ENCODE peak calls at places on chromosomes 16 and 17, in six cellular contexts. Q is left lung, Y is prostate gland, J is fibroblast of lung, N is heart right ventricle, I is colonic mucosa. E is an unnamed sample.

GRCh38 chr17:18377437-18378204 is at the start of gene EVPLL:
- DNase-seq in Q (peak), N (no peak), I (peak), J (peak), Y (peak), E (peak)

GRCh38 chr17:57999496-58000017 is 7.5 kb downstream of the SRSF1 start:
- DNase-seq in Q (no peak), Y (peak), I (no peak), J (peak), N (no peak), E (no peak)

GRCh38 chr16:2692948-2693651 is 10.8 kb downstream of the KCTD5 start:
- DNase-seq in Y (no peak), Q (peak), N (no peak), J (peak), I (no peak), E (no peak)

GRCh38 chr17:19510903-19511302 is 22.8 kb upstream of the SLC47A1 start:
- DNase-seq in I (no peak), J (no peak), N (no peak), Q (no peak), Y (no peak), E (no peak)

GRCh38 chr17:64357191-64357981 is 33.3 kb downstream of the PECAM1 start:
- DNase-seq in Q (peak), Y (no peak), I (peak), N (peak), J (peak), E (no peak)

GRCh38 chr17:38330941-38331411 is 12.8 kb downstream of the GPR179 start:
- DNase-seq in Q (peak), I (no peak), J (no peak), N (no peak), Y (no peak), E (no peak)

GRCh38 chr16:49598386-49599170 is 225.0 kb downstream of the C16orf78 start:
- DNase-seq in J (no peak), I (no peak), N (no peak), Y (no peak), Q (no peak), E (no peak)

GRCh38 chr17:21239680-21240374 is 13.4 kb downstream of the NATD1 start:
- DNase-seq in J (peak), Y (no peak), Q (no peak), I (no peak), N (no peak), E (no peak)

GRCh38 chr17:43416998-43417891 is 18.5 kb downstream of the ARL4D start:
- DNase-seq in J (peak), Y (peak), Q (no peak), N (peak), I (peak), E (no peak)

GRCh38 chr17:47117386-47117785 is 71.7 kb downstream of the CDC27 start:
- DNase-seq in Y (no peak), N (no peak), J (no peak), Q (no peak), I (no peak), E (no peak)

GRCh38 chr16:66668777-66669444 is 27.6 kb downstream of the CMTM4 start:
- DNase-seq in Q (no peak), N (no peak), J (peak), Y (no peak), I (no peak), E (no peak)

GRCh38 chr16:15966420-15967222 is 17.2 kb downstream of the ABCC1 start:
- DNase-seq in Q (no peak), J (peak), I (no peak), Y (no peak), N (no peak), E (no peak)

GRCh38 chr16:11562411-11562810 is 24.3 kb downstream of the LITAF start:
- DNase-seq in N (no peak), J (no peak), Q (no peak), I (no peak), Y (peak), E (no peak)

GRCh38 chr16:85878875-85879274 is 20.1 kb upstream of the IRF8 start:
- DNase-seq in Q (no peak), J (peak), Y (no peak), N (no peak), I (peak), E (no peak)

GRCh38 chr17:7224110-7224509 is 4.4 kb downstream of the ACADVL start:
- DNase-seq in I (no peak), J (no peak), Q (no peak), N (peak), Y (no peak), E (no peak)

GRCh38 chr16:59719121-59719520 is 985.0 kb upstream of the GOT2 start:
- DNase-seq in I (no peak), Q (no peak), J (peak), N (no peak), Y (no peak), E (no peak)

GRCh38 chr16:73189132-73189531 is 141.2 kb upstream of the ZFHX3 start:
- DNase-seq in Q (no peak), Y (no peak), N (no peak), I (no peak), J (no peak), E (no peak)

GRCh38 chr16:66662445-66663194 is 33.9 kb downstream of the CMTM4 start:
- DNase-seq in N (no peak), J (peak), Y (no peak), Q (no peak), I (no peak), E (no peak)

DNA sequence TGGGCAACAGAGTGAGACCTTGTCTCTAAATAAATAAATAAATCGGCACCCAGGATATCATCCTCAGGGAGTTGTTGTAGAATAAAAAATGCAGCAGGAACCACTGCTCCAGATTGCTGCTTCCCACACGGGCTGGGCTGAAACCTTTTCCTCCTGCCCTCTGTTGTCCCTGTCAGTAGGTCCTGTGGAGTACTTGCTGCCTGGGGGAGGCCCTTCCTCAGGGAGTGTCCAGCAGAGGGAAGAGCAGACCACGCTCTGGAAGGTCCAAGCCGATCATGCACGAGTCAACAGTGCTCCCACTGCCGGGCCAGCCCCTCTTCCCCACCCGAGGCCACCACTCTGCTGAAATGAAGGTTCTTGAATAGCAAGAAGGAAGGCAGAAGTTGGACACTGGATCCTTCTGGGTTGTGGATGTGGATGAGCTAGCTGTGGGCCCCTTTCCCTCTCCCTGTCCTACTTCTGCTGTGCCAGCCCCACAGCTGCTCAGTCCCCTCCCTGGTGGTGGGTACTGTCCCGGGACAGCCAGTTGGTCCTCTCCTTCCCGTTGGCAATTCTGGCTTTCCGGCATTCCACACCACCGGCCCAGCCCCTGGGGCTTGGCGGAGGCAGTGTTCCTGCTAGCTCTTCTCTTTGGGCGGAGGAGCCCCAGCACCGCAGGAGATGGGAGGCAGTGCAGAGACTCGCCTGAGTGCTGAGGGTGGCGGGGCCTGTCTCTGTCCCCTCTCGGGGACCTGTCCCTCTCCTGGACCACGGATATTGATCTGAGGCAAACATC is 10.8 kb downstream of the CDK5R1 start:
- DNase-seq in I (no peak), N (no peak), Y (no peak), J (peak), Q (no peak), E (no peak)
- TF ChIP-seq CTCF in I (no peak), N (peak), Y (no peak), J (no peak), Q (no peak), E (no peak)

GRCh38 chr16:67871256-67871655 is 1.6 kb upstream of the EDC4 start:
- DNase-seq in N (no peak), Y (no peak), Q (no peak), I (no peak), J (no peak), E (no peak)

GRCh38 chr16:67874147-67874771 is 1.4 kb downstream of the EDC4 start:
- DNase-seq in Q (peak), N (no peak), Y (no peak), J (no peak), I (no peak), E (no peak)

GRCh38 chr16:67872631-67873434 is at the start of gene EDC4:
- DNase-seq in Q (peak), J (peak), I (peak), Y (peak), N (peak), E (peak)

GRCh38 chr16:67873435-67874146 is 739 bp downstream of the EDC4 start:
- DNase-seq in Y (no peak), N (no peak), I (peak), J (peak), Q (no peak), E (no peak)

GRCh38 chr16:67872131-67872630 is 671 bp upstream of the EDC4 start:
- DNase-seq in J (no peak), N (no peak), Y (no peak), Q (no peak), I (no peak), E (no peak)
- H3K27ac ChIP-seq in J (peak), N (peak), Y (peak), Q (peak), I (peak), E (peak)

DNA sequence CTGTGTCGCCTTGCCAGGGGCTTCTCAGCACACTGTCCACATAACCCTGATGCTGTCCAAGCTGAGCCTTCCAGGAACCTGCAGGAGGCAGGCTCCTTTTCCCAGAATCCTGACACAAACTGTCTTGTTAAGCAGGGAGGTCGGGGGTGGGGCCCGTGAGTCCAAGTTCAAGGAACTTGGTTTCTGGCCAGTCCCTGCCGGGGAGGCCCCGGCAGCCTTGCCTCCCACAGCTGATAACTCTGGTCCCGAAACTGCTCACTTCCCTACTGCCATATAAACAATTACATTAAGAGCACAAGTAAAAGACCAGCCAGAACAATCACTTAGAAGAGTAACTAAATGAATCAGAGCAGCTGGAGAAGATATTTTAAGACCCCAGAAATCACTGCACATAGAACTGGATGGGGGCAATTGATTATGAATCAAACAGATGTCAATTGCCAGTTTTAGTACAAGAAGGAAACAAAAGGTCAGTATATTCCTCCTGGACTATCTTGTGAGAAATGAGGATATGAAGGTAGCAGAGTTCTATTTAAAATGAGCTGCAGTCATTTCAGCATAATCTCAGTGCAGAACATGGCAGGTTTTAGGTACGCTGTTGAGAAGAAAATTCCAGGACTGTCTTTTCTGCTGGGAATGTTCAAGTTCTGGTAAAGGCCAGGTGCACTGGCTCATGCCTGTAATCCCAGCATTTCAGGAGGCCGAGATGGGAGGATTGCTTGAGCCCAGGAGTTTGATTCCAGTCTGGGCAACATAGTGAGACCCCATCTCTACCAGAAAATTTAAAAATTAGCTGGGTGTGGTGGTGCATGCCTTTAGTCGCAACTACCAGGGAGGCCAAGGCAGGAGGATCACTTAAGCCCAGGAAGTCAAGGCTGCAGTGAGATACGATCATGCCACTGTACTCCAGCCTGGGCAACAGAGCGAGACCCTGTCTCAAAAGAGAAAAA is 169.8 kb downstream of the PITPNC1 start:
- DNase-seq in J (peak), I (peak), Q (no peak), N (peak), Y (no peak), E (peak)
- TF ChIP-seq CTCF in J (peak), I (no peak), Q (no peak), N (peak), Y (no peak), E (no peak)

GRCh38 chr16:80623376-80623775 is 82.6 kb downstream of the DYNLRB2 start:
- DNase-seq in Y (no peak), N (no peak), Q (no peak), J (peak), I (no peak), E (no peak)
- H3K27ac ChIP-seq in Y (no peak), N (no peak), Q (no peak), J (no peak), I (no peak), E (no peak)

DNA sequence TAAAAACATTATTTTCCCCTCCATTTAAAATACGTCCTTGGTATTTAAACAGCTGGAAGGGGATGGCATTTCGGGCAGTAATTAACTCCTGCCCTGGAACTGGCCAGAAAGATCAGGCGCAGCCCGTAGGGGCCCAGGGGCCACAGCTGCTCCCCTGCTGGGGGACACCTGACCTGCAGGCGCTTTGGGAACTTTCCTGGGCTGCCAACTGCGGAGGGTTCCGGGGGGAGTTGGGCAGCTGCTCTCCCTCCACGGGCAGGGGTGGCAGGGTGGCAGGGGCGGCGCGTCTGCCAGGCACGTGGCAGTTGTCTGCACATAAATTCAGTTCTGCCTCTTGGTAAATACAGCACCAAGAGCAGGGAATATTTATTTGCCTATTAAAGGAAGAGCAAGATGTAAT is 30.1 kb upstream of the CHMP6 start:
- DNase-seq in N (no peak), J (no peak), Q (no peak), Y (no peak), I (no peak), E (no peak)
- TF ChIP-seq CTCF in N (no peak), J (no peak), Q (no peak), Y (no peak), I (no peak), E (no peak)

GRCh38 chr16:23194497-23195221 is 12.1 kb downstream of the SCNN1G start:
- DNase-seq in Y (no peak), I (no peak), J (no peak), N (no peak), Q (no peak), E (no peak)
- H3K27ac ChIP-seq in Y (no peak), I (no peak), J (no peak), N (no peak), Q (no peak), E (no peak)

DNA sequence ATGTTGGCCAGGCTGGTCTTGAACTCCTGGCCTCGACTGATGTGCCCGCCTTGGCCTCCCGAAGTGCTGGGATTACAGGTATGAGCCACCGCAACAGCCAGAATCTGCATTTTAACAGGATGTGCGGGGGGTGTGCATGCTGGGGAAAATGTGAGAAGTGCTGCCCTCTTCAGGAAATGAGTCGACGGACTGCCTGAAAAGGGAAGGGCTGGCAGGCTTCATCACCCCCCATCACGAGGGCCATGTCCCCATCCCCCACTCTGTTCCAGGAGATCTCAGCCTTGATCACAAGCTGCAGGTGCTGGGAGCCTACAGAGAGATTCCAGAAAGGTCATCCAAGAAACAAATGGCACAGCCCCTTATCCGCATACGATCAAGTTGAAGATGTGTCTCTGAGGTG is 195.3 kb upstream of the RPL38 start:
- DNase-seq in I (no peak), J (no peak), N (no peak), Y (no peak), Q (no peak), E (no peak)
- TF ChIP-seq CTCF in I (no peak), J (no peak), N (peak), Y (no peak), Q (no peak), E (no peak)

E was measured in right lobe of liver.